ENCODE peak calls at places on chromosomes 16 and 17, in eight cellular contexts. O is HCT116, F is AG04450, M is mucosa of descending colon, S is heart right ventricle, Y is MCF 10A, C is progenitor cell of endocrine pancreas, T is mammary epithelial cell. G is an unnamed sample.

GRCh38 chr17:7748098-7748775 is 30.7 kb downstream of the DNAH2 start:
- DNase-seq in F (no peak), Y (no peak), S (no peak), O (no peak), M (no peak), C (no peak), T (no peak), G (no peak)

GRCh38 chr17:72454342-72454741 is 333.5 kb downstream of the SOX9 start:
- DNase-seq in O (no peak), M (no peak), T (no peak), S (no peak), C (no peak), F (no peak), Y (no peak), G (no peak)

GRCh38 chr17:3890082-3890892 is 2.6 kb downstream of the CAMKK1 start:
- DNase-seq in C (no peak), M (peak; percentile 60), T (peak; percentile 81), O (peak; percentile 52), F (peak; percentile 37), S (peak; percentile 72), Y (peak; percentile 96), G (peak; percentile 79)

GRCh38 chr17:6110592-6110991 is 40.4 kb downstream of the WSCD1 start:
- DNase-seq in O (no peak), Y (peak; percentile 47), F (no peak), T (peak; percentile 37), C (no peak), S (no peak), M (peak; percentile 52), G (no peak)

GRCh38 chr16:50366126-50366525 is 2.7 kb downstream of the BRD7 start:
- DNase-seq in C (no peak), S (no peak), O (no peak), M (no peak), T (no peak), Y (no peak), F (no peak), G (no peak)

GRCh38 chr17:45282683-45283644 is 21.1 kb upstream of the SPATA32 start:
- DNase-seq in F (peak; percentile 62), Y (no peak), T (no peak), M (no peak), C (no peak), S (no peak), O (no peak), G (no peak)

GRCh38 chr17:39167492-39167891 is 1.5 kb upstream of the ARL5C start:
- DNase-seq in O (no peak), C (no peak), S (peak; percentile 51), Y (no peak), F (no peak), M (no peak), T (no peak), G (no peak)

GRCh38 chr16:29729116-29729521 is 16.7 kb downstream of the C16orf54 start:
- DNase-seq in M (no peak), Y (peak; percentile 68), C (no peak), F (peak; percentile 4), T (peak; percentile 25), O (peak; percentile 57), S (peak; percentile 14), G (no peak)

GRCh38 chr16:548586-548985 is 11.6 kb upstream of the PRR35 start:
- DNase-seq in Y (no peak), C (no peak), F (no peak), M (no peak), S (no peak), T (no peak), O (no peak), G (no peak)

GRCh38 chr16:546909-547770 is 13.1 kb upstream of the PRR35 start:
- DNase-seq in C (no peak), M (peak; percentile 90), F (no peak), T (peak; percentile 37), O (no peak), S (peak; percentile 54), Y (no peak), G (no peak)

GRCh38 chr16:551210-551609 is 9.0 kb upstream of the PRR35 start:
- DNase-seq in C (no peak), T (no peak), Y (no peak), S (no peak), O (no peak), F (no peak), M (no peak), G (no peak)

GRCh38 chr16:552171-552570 is 8.0 kb upstream of the PRR35 start:
- DNase-seq in F (no peak), C (no peak), Y (no peak), S (no peak), T (no peak), M (no peak), O (no peak), G (no peak)

DNA sequence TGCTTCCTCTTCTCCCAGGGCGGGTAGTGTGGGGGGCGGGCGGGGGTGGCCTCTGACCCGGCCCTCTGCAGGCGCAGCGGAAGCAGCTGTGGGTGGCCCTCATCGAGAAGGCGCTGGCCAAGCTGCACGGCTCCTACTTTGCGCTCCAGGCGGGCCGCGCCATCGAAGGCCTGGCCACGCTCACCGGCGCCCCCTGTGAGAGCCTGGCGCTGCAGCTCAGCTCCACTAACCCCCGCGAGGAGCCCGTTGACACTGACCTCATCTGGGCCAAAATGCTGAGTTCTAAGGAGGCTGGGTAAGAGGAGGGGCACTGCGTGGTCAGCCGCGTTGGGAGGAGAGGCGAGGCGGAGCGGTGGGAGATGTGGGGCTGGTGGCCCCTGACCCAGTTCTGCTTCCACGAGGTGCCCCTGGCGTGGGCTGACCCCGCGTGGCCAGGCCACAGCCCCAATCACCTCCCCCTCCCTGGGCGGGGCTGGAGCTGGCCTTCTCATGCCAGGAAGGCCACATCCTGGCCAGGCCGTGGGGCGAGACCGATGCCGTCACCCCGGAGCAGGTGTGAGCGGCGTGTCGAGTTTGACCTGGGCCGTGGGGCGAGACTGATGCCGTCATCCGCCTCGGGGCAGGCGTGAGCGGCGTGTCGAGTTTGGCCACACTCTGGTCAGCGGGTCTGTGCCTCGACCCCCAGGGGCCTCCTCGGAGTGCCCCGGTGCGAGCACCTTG is 10.5 kb upstream of the PRR35 start:
- DNase-seq in O (no peak), M (no peak), S (no peak), F (no peak), C (no peak), Y (no peak), T (no peak), G (no peak)
- TF ChIP-seq CTCF in O (peak; percentile 19), M (no peak), S (no peak), F (no peak), C (peak; percentile 8), Y (peak; percentile 9), T (no peak), G (no peak)

DNA sequence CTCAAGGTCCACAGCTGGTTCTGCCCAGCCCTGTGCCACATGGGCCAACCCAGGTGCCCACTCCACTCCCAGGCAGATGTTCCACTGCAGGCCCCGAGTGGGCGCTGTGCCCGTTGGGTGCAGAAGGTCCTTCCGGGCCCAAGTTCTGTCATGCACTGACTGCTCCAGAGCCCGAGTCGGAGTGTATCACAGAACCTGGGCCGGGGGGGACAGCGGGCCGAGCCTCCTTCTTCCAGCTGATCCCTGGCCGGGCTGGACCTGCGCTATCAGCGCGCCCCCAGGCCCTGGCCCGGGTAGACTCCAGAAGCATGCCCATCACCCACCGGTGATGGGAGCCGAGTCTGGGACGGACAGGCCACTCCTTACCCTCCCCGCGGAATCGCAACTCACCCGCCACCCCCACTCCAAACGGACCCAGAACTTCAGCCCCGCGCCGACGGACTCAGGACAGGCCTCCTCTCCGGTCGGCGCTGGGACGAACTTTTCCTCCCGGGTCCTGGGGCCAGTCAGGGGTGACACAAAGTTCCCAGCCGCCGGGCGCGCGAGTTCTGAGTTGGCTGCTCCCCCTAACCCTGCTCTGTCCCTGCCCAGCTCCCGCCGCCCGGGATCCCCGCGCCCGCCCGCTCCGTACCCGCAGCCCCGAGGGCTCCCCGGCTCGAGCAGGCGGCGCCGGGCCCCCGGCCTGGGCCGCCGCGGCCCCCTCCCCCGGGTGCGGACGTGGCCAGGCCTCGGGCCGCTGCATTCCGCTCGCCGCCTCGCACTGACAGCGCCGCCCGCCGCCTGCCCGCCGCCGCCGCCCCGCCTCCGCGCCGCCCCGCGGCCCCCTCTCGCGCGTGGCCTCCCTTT is at the start of gene COPZ2:
- DNase-seq in C (peak; percentile 22), O (no peak), S (peak; percentile 70), F (no peak), T (no peak), M (peak; percentile 72), Y (no peak), G (peak; percentile 72)
- TF ChIP-seq CTCF in C (peak; percentile 41), O (no peak), S (peak; percentile 54), F (peak; percentile 57), T (peak; percentile 60), M (peak; percentile 69), Y (no peak), G (peak; percentile 88)

DNA sequence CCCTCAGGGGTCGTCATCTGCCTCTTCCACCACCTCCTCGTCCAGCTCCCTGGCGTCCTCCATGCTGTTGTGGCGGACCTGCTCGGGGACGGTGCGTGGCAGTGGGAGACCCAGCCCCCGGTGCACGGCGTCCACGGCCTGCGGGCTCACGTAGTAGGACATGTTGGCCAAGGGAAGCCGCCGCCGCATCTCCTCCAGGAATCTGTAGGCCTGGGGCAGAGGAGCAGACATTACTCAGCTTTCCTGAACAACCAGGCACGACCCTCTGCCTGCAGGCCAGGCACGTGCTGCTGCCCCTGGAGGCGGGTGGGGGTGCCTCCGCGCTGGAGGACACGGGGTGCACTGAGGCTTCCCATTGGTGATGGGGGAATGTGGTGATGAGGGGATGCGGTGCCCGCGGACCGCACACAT is 17.8 kb downstream of the TELO2 start:
- DNase-seq in Y (no peak), O (no peak), S (no peak), C (no peak), M (no peak), F (no peak), T (no peak), G (no peak)
- TF ChIP-seq CTCF in Y (no peak), O (no peak), S (no peak), C (no peak), M (no peak), F (no peak), T (no peak), G (no peak)

GRCh38 chr16:743794-744500 is 3.1 kb upstream of the CIAO3 start:
- DNase-seq in M (no peak), C (no peak), O (no peak), F (no peak), S (no peak), T (no peak), Y (no peak), G (no peak)

GRCh38 chr16:746637-747036 is 5.8 kb upstream of the CIAO3 start:
- DNase-seq in T (no peak), F (no peak), O (no peak), Y (no peak), S (no peak), C (no peak), M (no peak), G (no peak)

GRCh38 chr16:747978-748746 is 7.4 kb upstream of the CIAO3 start:
- DNase-seq in C (no peak), O (no peak), M (no peak), Y (no peak), T (no peak), F (no peak), S (no peak), G (no peak)

GRCh38 chr16:749010-749409 is 8.2 kb upstream of the CIAO3 start:
- DNase-seq in Y (peak; percentile 56), T (peak; percentile 54), M (no peak), S (no peak), C (no peak), O (no peak), F (peak; percentile 44), G (no peak)

DNA sequence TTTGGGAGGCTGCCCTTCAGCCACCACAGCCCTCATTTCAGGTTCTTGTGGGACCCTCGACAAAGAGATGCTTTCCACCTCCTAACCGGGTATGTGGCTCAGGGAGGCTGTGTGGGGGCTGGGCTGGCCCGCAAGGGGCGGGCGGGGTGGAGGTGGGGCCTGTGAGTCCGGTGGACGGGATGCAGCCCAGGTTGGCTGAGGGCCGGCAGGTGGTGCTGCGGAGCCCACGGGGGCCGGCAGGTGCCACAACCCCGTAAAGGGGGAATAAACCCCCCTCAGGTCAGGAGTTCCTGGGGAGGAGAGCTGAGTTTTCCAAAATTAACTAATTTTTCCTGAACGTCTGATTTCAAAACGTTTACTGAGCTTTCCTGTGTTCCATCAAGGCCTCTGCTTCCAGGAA is 4.9 kb upstream of the CIAO3 start:
- DNase-seq in T (no peak), S (no peak), Y (no peak), C (peak; percentile 53), O (no peak), F (no peak), M (peak; percentile 64), G (no peak)
- TF ChIP-seq CTCF in T (peak; percentile 16), S (peak; percentile 15), Y (peak; percentile 61), C (peak; percentile 77), O (peak; percentile 70), F (peak; percentile 32), M (no peak), G (peak; percentile 29)